ENCODE peak calls at places on chromosomes 13 and 19, in four cellular contexts. G is esophagus squamous epithelium, L is HCT116, Y is ascending aorta. T is an unnamed sample.
A peak's percentile ranks its signal among the peaks of the same experiment; 100 is the strongest.

GRCh38 chr13:113454936-113455335 is 1.6 kb upstream of the ADPRHL1 start:
- DNase-seq in Y (no peak), L (no peak), G (no peak), T (no peak)

GRCh38 chr19:56838930-56839664 is 1.4 kb downstream of the PEG3 start:
- DNase-seq in G (peak; percentile 56), L (no peak), Y (peak; percentile 98), T (peak; percentile 85)

GRCh38 chr13:106349080-106349841 is 186.2 kb downstream of the EFNB2 start:
- DNase-seq in Y (no peak), G (no peak), L (peak; percentile 94), T (no peak)

GRCh38 chr19:4161415-4162077 is 8.1 kb downstream of the CREB3L3 start:
- DNase-seq in Y (no peak), L (no peak), G (no peak), T (no peak)

GRCh38 chr13:110265682-110266430 is 41.1 kb downstream of the COL4A1 start:
- DNase-seq in G (no peak), L (no peak), Y (peak; percentile 92), T (peak; percentile 63)

GRCh38 chr19:50686310-50687032 is 33.1 kb downstream of the SHANK1 start:
- DNase-seq in G (no peak), L (no peak), Y (no peak), T (no peak)

GRCh38 chr19:19964416-19964815 is 63.7 kb downstream of the ZNF93 start:
- DNase-seq in Y (no peak), G (no peak), L (no peak), T (no peak)

GRCh38 chr13:62643007-62643483 is 1227.4 kb upstream of the PCDH20 start:
- DNase-seq in G (no peak), Y (no peak), L (peak; percentile 98), T (no peak)

GRCh38 chr19:50512999-50513745 is 541 bp downstream of the ASPDH start:
- DNase-seq in G (no peak), Y (no peak), L (no peak), T (no peak)

GRCh38 chr19:17213334-17213733 is 1.8 kb upstream of the USE1 start:
- DNase-seq in L (no peak), Y (no peak), G (no peak), T (no peak)

GRCh38 chr19:55253842-55254624 is 4.8 kb downstream of the PPP6R1 start:
- DNase-seq in G (no peak), Y (no peak), L (no peak), T (no peak)

GRCh38 chr19:55253264-55253663 is 5.6 kb downstream of the PPP6R1 start:
- DNase-seq in Y (no peak), G (no peak), L (no peak), T (no peak)

GRCh38 chr19:55251296-55252081 is 7.3 kb downstream of the PPP6R1 start:
- DNase-seq in L (no peak), Y (no peak), G (no peak), T (no peak)

GRCh38 chr19:55254625-55254977 is 4.2 kb downstream of the PPP6R1 start:
- DNase-seq in G (no peak), Y (no peak), L (no peak), T (no peak)

GRCh38 chr19:55252760-55253159 is 6.1 kb downstream of the PPP6R1 start:
- DNase-seq in Y (no peak), G (no peak), L (no peak), T (no peak)
- H3K4me1 ChIP-seq in Y (peaks cover 15% of the 10 kb centered on the region), G (peaks cover 65% of the 10 kb centered on the region), L (peaks cover 24% of the 10 kb centered on the region), T (peaks cover 54% of the 10 kb centered on the region)

DNA sequence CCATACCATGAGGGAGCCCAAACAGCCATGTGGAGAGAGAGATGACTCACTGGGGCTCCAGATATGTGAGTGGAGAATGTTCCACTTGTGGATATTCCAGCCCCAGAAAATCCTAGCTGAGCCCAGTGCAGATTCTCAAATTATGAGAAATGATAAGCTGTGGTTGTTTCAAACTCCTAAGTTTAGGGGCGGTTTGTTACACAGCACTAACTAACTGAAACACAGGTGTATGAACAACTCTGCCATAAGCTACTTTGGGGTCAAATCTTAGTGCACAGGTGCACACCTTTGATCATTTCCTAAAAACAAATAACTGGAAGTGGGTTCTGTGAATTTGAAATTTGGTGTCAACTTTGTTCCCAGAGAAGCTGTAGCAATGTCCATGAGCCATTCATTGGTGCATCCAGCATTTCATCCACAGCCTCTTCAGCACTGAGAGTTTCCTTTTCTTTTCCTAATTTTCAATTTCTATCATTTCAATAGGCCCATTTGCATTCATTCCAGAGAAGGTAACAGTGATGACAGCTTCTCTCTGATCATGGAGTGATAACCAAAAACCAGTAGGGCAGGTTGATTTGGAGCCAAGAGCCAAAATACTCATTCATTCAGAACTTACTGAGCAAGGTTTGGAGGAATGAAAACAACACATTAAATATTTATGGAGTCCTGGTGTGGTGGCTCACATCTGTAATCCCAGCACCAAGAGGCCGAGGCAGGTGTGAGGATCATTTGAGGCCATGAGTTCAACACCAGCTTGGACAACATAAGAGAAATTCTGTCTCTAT is 8.8 kb upstream of the CLPP start:
- DNase-seq in L (no peak), G (no peak), Y (no peak), T (no peak)
- TF ChIP-seq CTCF in L (no peak), G (no peak), Y (no peak), T (no peak)

DNA sequence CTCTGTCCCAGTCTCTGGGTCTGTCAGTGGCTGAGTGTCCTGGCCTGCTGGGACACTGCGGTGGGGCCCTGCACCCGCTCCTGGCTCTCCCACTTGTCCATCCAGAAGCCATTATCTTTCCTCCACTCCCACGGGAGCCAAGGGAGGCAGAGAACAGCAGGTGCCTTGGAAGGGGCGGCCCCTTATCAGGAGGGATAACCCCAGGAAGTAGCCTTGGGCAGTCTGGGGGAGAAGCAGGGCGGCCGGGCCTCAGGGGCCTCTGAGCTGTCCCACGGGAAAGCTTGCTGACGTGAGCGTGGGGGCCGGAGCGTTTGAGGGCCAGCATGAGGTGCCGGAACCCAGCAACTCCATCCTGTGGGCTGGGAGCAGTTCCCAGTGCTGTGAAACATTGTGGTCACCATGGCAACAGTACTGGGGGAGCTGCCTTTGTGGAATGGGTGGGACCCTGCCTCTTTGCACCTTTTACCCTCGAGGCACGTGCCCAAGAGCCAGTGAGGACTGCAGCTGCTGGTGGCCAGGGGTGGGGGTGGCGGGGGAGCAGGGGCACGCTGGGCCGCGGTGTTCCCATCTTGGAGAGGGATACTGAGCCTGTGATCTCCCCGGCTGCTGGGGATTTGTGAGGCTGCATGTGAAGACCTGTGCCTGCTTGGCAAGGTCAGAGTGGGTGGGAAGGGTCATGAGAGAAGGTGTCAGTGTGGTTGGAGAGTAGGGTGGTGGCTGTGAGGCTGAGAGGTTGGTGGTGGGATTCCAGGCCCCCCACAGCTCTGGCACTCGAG is 20.9 kb downstream of the KLHL26 start:
- DNase-seq in G (no peak), Y (peak; percentile 90), L (no peak), T (peak; percentile 17)
- H3K27ac ChIP-seq in G (peak overlapping the region; percentile 87), Y (peak overlapping the region; percentile 94), L (no peak overlapping the region), T (peak overlapping the region; percentile 86)

GRCh38 chr19:14505488-14506239 is 9.7 kb upstream of the GIPC1 start:
- DNase-seq in G (no peak), L (peak; percentile 82), Y (no peak), T (no peak)

GRCh38 chr19:14503285-14503684 is 7.4 kb upstream of the GIPC1 start:
- DNase-seq in G (no peak), Y (no peak), L (no peak), T (no peak)

GRCh38 chr19:14511245-14511625 is 7.0 kb downstream of the DNAJB1 start:
- DNase-seq in G (no peak), L (no peak), Y (no peak), T (no peak)

GRCh38 chr19:14509382-14509781 is 8.8 kb downstream of the DNAJB1 start:
- DNase-seq in G (no peak), Y (no peak), L (no peak), T (no peak)

DNA sequence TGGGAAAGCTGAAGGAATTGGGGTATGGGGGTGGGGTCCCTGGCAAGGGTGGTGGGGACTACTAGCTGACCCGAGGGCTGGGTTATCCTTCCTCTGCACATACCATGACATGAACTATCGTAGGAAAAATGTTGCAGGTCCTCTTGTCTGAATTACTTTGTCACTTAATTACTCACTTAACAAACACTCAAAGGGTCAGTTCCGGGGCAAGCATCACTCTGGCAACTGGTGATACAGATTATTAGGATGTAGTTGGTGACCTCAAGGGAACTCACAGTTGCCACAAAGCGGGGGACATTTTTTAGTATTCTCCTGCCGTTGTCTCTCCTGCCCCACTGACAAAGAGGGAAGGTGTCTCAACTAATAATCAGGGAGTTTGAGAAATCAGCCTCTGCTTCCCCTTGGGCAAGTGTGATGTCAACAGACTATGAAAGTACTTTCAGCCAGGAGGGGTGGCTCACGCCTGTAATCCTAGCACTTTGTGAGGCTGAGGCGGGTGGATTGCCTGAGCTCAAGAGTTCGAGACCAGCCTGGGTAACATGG is 10.4 kb downstream of the DNAJB1 start:
- DNase-seq in L (no peak), Y (no peak), G (no peak), T (no peak)
- H3K4me1 ChIP-seq in L (peaks cover 87% of the 10 kb centered on the region), Y (no peaks in the 10 kb centered on the region), G (peaks cover 27% of the 10 kb centered on the region), T (peaks cover 13% of the 10 kb centered on the region)

DNA sequence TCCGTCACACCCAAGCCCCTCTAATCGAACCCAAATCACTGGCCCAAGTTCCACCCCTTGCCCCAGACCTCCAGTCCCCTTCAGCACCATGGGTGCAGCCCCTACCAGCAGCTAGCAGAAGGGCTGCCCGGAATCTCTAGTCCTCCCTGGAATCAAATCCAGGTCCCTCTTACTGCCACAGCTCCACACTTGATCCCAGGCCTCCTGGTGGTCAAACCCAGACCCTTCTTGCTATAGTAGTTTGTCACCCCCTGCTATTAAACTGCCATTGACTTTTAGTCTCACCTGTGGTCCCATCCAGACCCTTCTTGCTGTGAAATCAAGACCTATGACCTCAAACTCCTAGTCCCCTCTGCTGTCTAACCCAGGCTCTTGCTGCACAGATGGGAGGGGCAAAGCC is 8.7 kb downstream of the HIPK4 start:
- DNase-seq in L (no peak), G (no peak), Y (no peak), T (no peak)
- TF ChIP-seq CTCF in L (no peak), G (no peak), Y (no peak), T (no peak)

DNA sequence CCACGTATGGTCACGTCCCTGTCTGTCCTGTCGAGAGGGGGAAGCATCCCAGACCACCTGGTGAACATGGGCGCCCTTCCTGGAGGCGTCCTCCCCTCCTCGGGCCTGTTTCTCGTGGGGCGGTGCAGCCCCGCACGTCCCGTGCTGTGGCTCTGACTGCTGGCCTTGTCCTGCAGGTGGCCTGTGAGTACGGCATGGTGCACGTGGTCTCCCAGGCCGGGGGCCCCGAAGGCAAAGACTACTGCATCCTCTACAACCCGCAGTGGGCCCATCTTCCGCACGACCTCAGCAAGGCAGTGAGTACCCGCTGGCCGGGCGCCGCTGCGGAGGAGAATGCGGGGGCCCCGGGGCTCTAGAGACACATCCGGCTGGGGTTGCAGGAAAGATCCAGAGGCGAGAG is 5.9 kb downstream of the SPPL2B start:
- DNase-seq in L (no peak), G (no peak), Y (no peak), T (no peak)
- H3K27ac ChIP-seq in L (no peak overlapping the region), G (no peak overlapping the region), Y (no peak overlapping the region), T (no peak overlapping the region)

GRCh38 chr19:46860125-46860845 is 512 bp upstream of the ARHGAP35 start:
- DNase-seq in Y (peak; percentile 99), L (peak; percentile 93), G (peak; percentile 87), T (peak; percentile 99)
- H3K4me1 ChIP-seq in Y (peaks cover 32% of the 10 kb centered on the region), L (peaks cover 55% of the 10 kb centered on the region), G (peaks cover 51% of the 10 kb centered on the region), T (peaks cover 53% of the 10 kb centered on the region)

DNA sequence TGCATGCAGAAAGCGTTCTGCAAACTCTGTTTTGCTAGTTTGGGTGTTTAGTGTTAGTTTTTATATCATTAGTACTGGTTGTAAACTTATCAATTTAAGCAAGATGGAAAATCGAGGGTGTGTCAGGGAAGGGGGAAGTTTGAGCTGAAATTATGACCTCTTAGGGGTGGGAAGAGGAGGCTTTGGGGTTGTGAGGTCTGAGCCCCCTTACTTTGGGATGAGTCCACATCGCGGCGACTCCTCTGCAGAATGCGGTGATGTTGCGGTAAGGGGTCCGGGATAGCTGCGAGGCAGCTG is 745 bp upstream of the NDUFS7 start:
- DNase-seq in G (no peak), L (no peak), Y (no peak), T (no peak)
- TF ChIP-seq CTCF in G (no peak), L (no peak), Y (no peak), T (no peak)